ENCODE peak calls at places on chromosomes 13 and 19, in ten cellular contexts. B is astrocyte of the spinal cord, Z is right lobe of liver, N is cardiac muscle cell, H is PC-3, G is esophagus squamous epithelium, T is psoas muscle, K is foreskin fibroblast, U is AG04450, E is H7. A is an unnamed sample.

GRCh38 chr19:46606681-46607440 is 5.7 kb downstream of the CALM3 start:
- DNase-seq in B (no peak), Z (peak), N (no peak), H (no peak), G (no peak), T (peak), K (no peak), U (no peak), E (peak), A (no peak)

GRCh38 chr19:18464646-18465045 is 26.7 kb upstream of the ISYNA1 start:
- DNase-seq in B (peak), Z (peak), N (peak), H (peak), G (no peak), T (peak), K (peak), U (peak), E (no peak), A (peak)

GRCh38 chr19:4067396-4068057 is 828 bp upstream of the ZBTB7A start:
- DNase-seq in B (no peak), Z (no peak), N (no peak), H (no peak), G (no peak), T (peak), K (no peak), U (no peak), E (peak), A (no peak)

GRCh38 chr19:35337081-35337983 is 8.3 kb downstream of the CD22 start:
- DNase-seq in B (no peak), Z (no peak), N (no peak), H (no peak), G (no peak), T (no peak), K (no peak), U (no peak), E (peak), A (no peak)

GRCh38 chr13:98842074-98842473 is 89.6 kb upstream of the SLC15A1 start:
- DNase-seq in B (no peak), Z (no peak), N (no peak), H (no peak), G (no peak), T (no peak), K (no peak), U (no peak), E (no peak), A (no peak)

GRCh38 chr13:76745246-76746200 is 140.7 kb downstream of the KCTD12 start:
- DNase-seq in B (no peak), Z (no peak), N (peak), H (no peak), G (no peak), T (no peak), K (no peak), U (no peak), E (no peak), A (no peak)

GRCh38 chr19:42121666-42122069 is 10.6 kb downstream of the POU2F2 start:
- DNase-seq in B (peak), Z (peak), N (peak), H (peak), G (no peak), T (peak), K (peak), U (peak), E (peak), A (no peak)

GRCh38 chr13:114101325-114101821 is 31.1 kb downstream of the RASA3 start:
- DNase-seq in B (no peak), Z (peak), N (no peak), H (no peak), G (no peak), T (peak), K (peak), U (no peak), E (no peak), A (no peak)

GRCh38 chr13:20815469-20815868 is 41.7 kb upstream of the EEF1AKMT1 start:
- DNase-seq in B (no peak), Z (no peak), N (no peak), H (peak), G (no peak), T (no peak), K (peak), U (no peak), E (no peak), A (no peak)

GRCh38 chr13:99548448-99548847 is 47.2 kb downstream of the TM9SF2 start:
- DNase-seq in B (no peak), Z (no peak), N (no peak), H (no peak), G (no peak), T (no peak), K (no peak), U (no peak), E (no peak), A (no peak)

GRCh38 chr19:33622809-33623511 is 1.2 kb downstream of the CHST8 start:
- DNase-seq in B (no peak), Z (no peak), N (no peak), H (no peak), G (no peak), T (no peak), K (peak), U (no peak), E (peak), A (no peak)
- H3K4me3 ChIP-seq in B (no peak), Z (no peak), N (peak), H (no peak), G (peak), T (peak), K (no peak), U (no peak), E (peak), A (peak)

GRCh38 chr13:40765602-40766001 is 5.4 kb downstream of the MRPS31 start:
- DNase-seq in B (no peak), Z (no peak), N (no peak), H (no peak), G (no peak), T (no peak), K (no peak), U (no peak), E (no peak), A (no peak)
- H3K4me3 ChIP-seq in B (no peak), Z (no peak), N (no peak), H (no peak), G (no peak), T (no peak), K (no peak), U (no peak), E (no peak), A (no peak)

GRCh38 chr19:11963566-11964355 is 1.1 kb upstream of the ZNF763 start:
- DNase-seq in B (peak), Z (peak), N (peak), H (peak), G (no peak), T (peak), K (peak), U (no peak), E (peak), A (peak)
- H3K4me3 ChIP-seq in B (no peak), Z (no peak), N (no peak), H (no peak), G (no peak), T (peak), K (no peak), U (no peak), E (no peak), A (peak)

DNA sequence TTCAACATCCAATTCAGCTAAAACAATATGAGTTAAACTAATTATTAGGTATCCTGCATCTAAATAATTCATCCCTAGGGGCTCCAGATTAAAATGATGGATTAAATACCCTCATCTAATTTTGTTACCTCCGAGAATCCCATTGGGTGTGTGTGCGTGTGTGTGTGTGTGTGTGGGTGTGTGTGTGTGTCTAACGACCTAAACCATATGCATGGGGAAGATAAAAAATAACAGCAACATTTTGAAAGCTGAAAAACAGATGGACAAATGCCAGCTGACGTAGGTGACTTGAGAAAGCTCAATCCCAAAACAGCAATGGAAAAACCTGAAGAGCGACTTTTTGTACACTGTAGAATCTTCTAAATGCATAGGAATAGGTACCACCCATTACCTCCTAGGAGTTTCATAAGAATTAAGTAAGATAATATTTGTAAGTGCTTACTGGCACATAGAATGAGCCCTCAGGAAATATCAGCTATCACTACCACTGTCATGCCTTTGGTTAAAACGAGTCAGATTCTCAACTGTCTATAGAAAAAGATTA is 8.6 kb upstream of the RPL21 start:
- DNase-seq in B (no peak), Z (no peak), N (no peak), H (peak), G (no peak), T (no peak), K (no peak), U (no peak), E (no peak), A (no peak)
- H3K4me3 ChIP-seq in B (no peak), Z (no peak), N (no peak), H (no peak), G (no peak), T (no peak), K (no peak), U (no peak), E (no peak), A (no peak)

DNA sequence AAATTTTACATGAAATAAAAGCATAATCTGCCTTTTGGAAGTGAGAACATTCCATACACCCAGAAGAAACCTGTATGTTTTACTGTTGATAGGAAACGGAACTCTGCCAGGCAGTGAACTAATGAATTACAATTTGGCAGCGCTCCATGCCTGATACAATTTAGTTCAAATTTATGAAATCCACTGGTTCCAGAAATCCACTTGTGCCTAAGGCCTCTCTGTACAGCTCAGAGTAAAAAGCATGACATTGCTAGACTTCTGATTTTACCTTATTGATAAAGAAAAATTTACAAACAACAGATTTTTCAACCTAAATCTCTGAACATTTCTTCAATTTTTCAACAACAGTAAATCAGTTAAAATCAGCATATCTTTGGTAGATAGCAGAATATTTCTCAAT is 78.0 kb downstream of the PCDH9 start:
- DNase-seq in B (no peak), Z (no peak), N (no peak), H (no peak), G (no peak), T (no peak), K (no peak), U (no peak), E (no peak), A (no peak)
- H3K4me3 ChIP-seq in B (no peak), Z (no peak), N (no peak), H (no peak), G (no peak), T (no peak), K (no peak), U (no peak), E (no peak), A (no peak)

GRCh38 chr13:41973247-41973741 is 12.4 kb upstream of the VWA8 start:
- DNase-seq in B (no peak), Z (no peak), N (no peak), H (no peak), G (no peak), T (no peak), K (no peak), U (no peak), E (peak), A (no peak)
- H3K4me3 ChIP-seq in B (no peak), Z (no peak), N (no peak), H (no peak), G (no peak), T (peak), K (no peak), U (no peak), E (no peak), A (no peak)

GRCh38 chr19:49645592-49645991 is 3.6 kb downstream of the SCAF1 start:
- DNase-seq in B (no peak), Z (no peak), N (no peak), H (no peak), G (no peak), T (no peak), K (no peak), U (no peak), E (peak), A (no peak)

GRCh38 chr19:49641688-49642487 is at the start of gene SCAF1:
- DNase-seq in B (peak), Z (peak), N (peak), H (peak), G (peak), T (peak), K (peak), U (peak), E (peak), A (peak)

GRCh38 chr19:49645995-49646394 is 4.0 kb downstream of the SCAF1 start:
- DNase-seq in B (no peak), Z (no peak), N (no peak), H (no peak), G (no peak), T (no peak), K (no peak), U (no peak), E (peak), A (no peak)

GRCh38 chr19:49642488-49643035 is 553 bp downstream of the SCAF1 start:
- DNase-seq in B (no peak), Z (no peak), N (no peak), H (no peak), G (no peak), T (peak), K (no peak), U (no peak), E (peak), A (no peak)

DNA sequence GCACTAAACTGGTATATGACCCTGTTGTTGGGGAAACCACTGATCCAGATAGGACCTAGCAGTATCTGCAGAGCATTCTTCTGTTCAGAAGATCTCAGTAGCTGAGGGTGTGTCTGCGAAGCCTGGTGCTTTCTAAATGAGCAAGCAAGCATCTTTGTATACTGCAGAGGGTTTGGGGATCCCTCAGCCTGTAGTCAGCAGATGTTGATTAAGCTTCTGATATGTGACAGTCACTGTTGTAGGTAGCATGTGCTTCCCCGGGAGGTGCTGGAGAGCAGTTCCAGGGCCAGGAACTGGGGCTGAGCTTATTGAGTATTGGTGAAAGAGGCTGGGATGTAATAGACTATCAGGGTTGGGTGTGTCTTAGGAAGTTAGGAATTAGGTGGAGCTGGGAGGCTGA is 1.5 kb downstream of the SCAF1 start:
- DNase-seq in B (no peak), Z (no peak), N (no peak), H (no peak), G (no peak), T (peak), K (peak), U (no peak), E (peak), A (no peak)
- H3K4me3 ChIP-seq in B (no peak), Z (no peak), N (no peak), H (peak), G (no peak), T (peak), K (peak), U (peak), E (no peak), A (peak)

GRCh38 chr19:50569938-50570540 is 1.8 kb upstream of the LRRC4B start:
- DNase-seq in B (no peak), Z (no peak), N (no peak), H (no peak), G (no peak), T (no peak), K (no peak), U (no peak), E (peak), A (no peak)

GRCh38 chr19:50567052-50567841 is 988 bp downstream of the LRRC4B start:
- DNase-seq in B (no peak), Z (peak), N (no peak), H (no peak), G (no peak), T (no peak), K (no peak), U (no peak), E (peak), A (no peak)

GRCh38 chr19:50567882-50568281 is 353 bp downstream of the LRRC4B start:
- DNase-seq in B (no peak), Z (peak), N (no peak), H (no peak), G (no peak), T (no peak), K (no peak), U (no peak), E (peak), A (no peak)

GRCh38 chr19:50569023-50569697 is 925 bp upstream of the LRRC4B start:
- DNase-seq in B (no peak), Z (peak), N (no peak), H (no peak), G (no peak), T (no peak), K (no peak), U (no peak), E (peak), A (no peak)

DNA sequence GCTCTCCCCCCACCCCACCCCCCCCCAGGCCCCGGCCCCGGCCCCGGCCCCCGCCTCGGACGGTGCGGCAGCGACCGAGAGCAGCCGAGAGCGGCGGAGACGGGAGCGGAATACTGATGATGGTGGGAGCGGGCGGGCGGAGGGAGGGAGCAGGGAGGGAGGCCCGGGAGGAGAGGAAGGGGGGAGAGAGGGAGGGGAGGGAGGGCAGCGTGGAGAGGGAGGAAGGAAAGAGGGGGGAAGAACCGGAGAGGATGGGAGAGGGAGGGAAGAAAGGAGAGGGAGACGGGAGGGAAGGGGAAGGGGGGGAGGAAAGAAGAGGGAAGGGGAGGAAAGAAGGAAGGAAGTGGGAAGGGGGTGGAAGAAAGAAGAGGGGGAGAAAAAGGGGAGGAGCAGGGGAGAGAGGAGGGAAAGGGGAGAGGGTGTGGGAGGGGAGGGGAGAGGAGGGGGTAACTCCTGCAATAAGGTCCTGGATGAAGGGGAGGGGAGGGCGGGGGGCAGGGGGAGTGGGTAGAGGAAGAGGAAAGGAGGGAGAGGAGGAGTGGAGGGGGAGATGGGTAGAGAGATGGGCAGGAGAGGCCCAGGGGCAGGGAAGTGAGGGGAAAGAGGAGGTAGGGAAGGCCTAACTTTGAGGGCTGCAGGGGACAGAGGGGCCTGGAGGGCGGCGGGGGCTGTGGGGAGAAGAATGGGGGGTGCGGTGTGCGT is at the start of gene LRRC4B:
- DNase-seq in B (no peak), Z (peak), N (peak), H (no peak), G (no peak), T (no peak), K (peak), U (no peak), E (peak), A (no peak)
- H3K4me3 ChIP-seq in B (no peak), Z (no peak), N (peak), H (no peak), G (no peak), T (peak), K (no peak), U (no peak), E (peak), A (no peak)

GRCh38 chr13:33691980-33692379 is 126.0 kb upstream of the RFC3 start:
- DNase-seq in B (no peak), Z (no peak), N (no peak), H (no peak), G (no peak), T (no peak), K (no peak), U (no peak), E (no peak), A (no peak)

GRCh38 chr13:33683376-33683775 is 134.6 kb upstream of the RFC3 start:
- DNase-seq in B (no peak), Z (no peak), N (no peak), H (no peak), G (no peak), T (no peak), K (no peak), U (no peak), E (no peak), A (no peak)

GRCh38 chr13:33682020-33682564 is 135.9 kb upstream of the RFC3 start:
- DNase-seq in B (no peak), Z (no peak), N (no peak), H (no peak), G (no peak), T (no peak), K (no peak), U (no peak), E (no peak), A (no peak)

GRCh38 chr13:33690321-33690720 is 127.6 kb upstream of the RFC3 start:
- DNase-seq in B (no peak), Z (no peak), N (no peak), H (no peak), G (no peak), T (no peak), K (no peak), U (no peak), E (no peak), A (no peak)

GRCh38 chr13:33686772-33687480 is 131.0 kb upstream of the RFC3 start:
- DNase-seq in B (no peak), Z (no peak), N (peak), H (no peak), G (no peak), T (no peak), K (no peak), U (no peak), E (no peak), A (no peak)
- H3K4me3 ChIP-seq in B (no peak), Z (no peak), N (no peak), H (no peak), G (no peak), T (no peak), K (no peak), U (no peak), E (no peak), A (no peak)

GRCh38 chr13:27971236-27971645 is 2.1 kb upstream of the CDX2 start:
- DNase-seq in B (no peak), Z (no peak), N (no peak), H (no peak), G (no peak), T (no peak), K (no peak), U (no peak), E (peak), A (no peak)
- H3K4me3 ChIP-seq in B (no peak), Z (no peak), N (no peak), H (no peak), G (no peak), T (no peak), K (no peak), U (no peak), E (no peak), A (no peak)